ENCODE peak calls at places on chromosome 20, in nine cellular contexts. One of them, this sample, is unnamed.

GRCh38 chr20:54459279-54459678 is 16.1 kb upstream of the DOK5 start:
- DNase-seq in mesendoderm: no peak
- DNase-seq in HepG2: no peak
- DNase-seq in RWPE1: no peak
- DNase-seq in GM23338: no peak
- DNase-seq in astrocyte: no peak
- DNase-seq in neuronal stem cell: no peak
- DNase-seq in heart right ventricle: no peak
- DNase-seq in spleen: no peak
- DNase-seq in this sample: no peak

GRCh38 chr20:6604179-6604578 is 163.3 kb upstream of the BMP2 start:
- DNase-seq in mesendoderm: no peak
- DNase-seq in HepG2: no peak
- DNase-seq in RWPE1: no peak
- DNase-seq in GM23338: no peak
- DNase-seq in astrocyte: no peak
- DNase-seq in neuronal stem cell: no peak
- DNase-seq in heart right ventricle: no peak
- DNase-seq in spleen: no peak
- DNase-seq in this sample: no peak

GRCh38 chr20:36777152-36777551 is 3.6 kb upstream of the DSN1 start:
- DNase-seq in mesendoderm: no peak
- DNase-seq in HepG2: no peak
- DNase-seq in RWPE1: no peak
- DNase-seq in GM23338: no peak
- DNase-seq in astrocyte: no peak
- DNase-seq in neuronal stem cell: no peak
- DNase-seq in heart right ventricle: no peak
- DNase-seq in spleen: peak; percentile 40
- DNase-seq in this sample: no peak

GRCh38 chr20:44166477-44166876 is 20.5 kb downstream of the JPH2 start:
- DNase-seq in mesendoderm: peak; percentile 50
- DNase-seq in HepG2: no peak
- DNase-seq in RWPE1: no peak
- DNase-seq in GM23338: no peak
- DNase-seq in astrocyte: peak; percentile 65
- DNase-seq in neuronal stem cell: no peak
- DNase-seq in heart right ventricle: no peak
- DNase-seq in spleen: no peak
- DNase-seq in this sample: no peak

GRCh38 chr20:59783020-59784010 is 150.1 kb downstream of the SYCP2 start:
- DNase-seq in mesendoderm: peak; percentile 84
- DNase-seq in HepG2: peak; percentile 55
- DNase-seq in RWPE1: peak; percentile 90
- DNase-seq in GM23338: peak; percentile 89
- DNase-seq in astrocyte: peak; percentile 0
- DNase-seq in neuronal stem cell: peak; percentile 77
- DNase-seq in heart right ventricle: peak; percentile 62
- DNase-seq in spleen: no peak
- DNase-seq in this sample: peak; percentile 42

GRCh38 chr20:51334609-51335008 is 207.9 kb downstream of the NFATC2 start:
- DNase-seq in mesendoderm: no peak
- DNase-seq in HepG2: no peak
- DNase-seq in RWPE1: no peak
- DNase-seq in GM23338: no peak
- DNase-seq in astrocyte: no peak
- DNase-seq in neuronal stem cell: no peak
- DNase-seq in heart right ventricle: no peak
- DNase-seq in spleen: peak; percentile 41
- DNase-seq in this sample: no peak

GRCh38 chr20:62694868-62695267 is 13.8 kb upstream of the NTSR1 start:
- DNase-seq in mesendoderm: no peak
- DNase-seq in HepG2: no peak
- DNase-seq in RWPE1: no peak
- DNase-seq in GM23338: no peak
- DNase-seq in astrocyte: no peak
- DNase-seq in neuronal stem cell: no peak
- DNase-seq in heart right ventricle: no peak
- DNase-seq in spleen: no peak
- DNase-seq in this sample: no peak

GRCh38 chr20:49768204-49769124 is 44.2 kb upstream of the SLC9A8 start:
- DNase-seq in mesendoderm: peak; percentile 79
- DNase-seq in HepG2: peak; percentile 100
- DNase-seq in RWPE1: peak; percentile 95
- DNase-seq in GM23338: peak; percentile 95
- DNase-seq in astrocyte: peak; percentile 90
- DNase-seq in neuronal stem cell: no peak
- DNase-seq in heart right ventricle: no peak
- DNase-seq in spleen: no peak
- DNase-seq in this sample: peak; percentile 59

GRCh38 chr20:51862796-51863195 is 60.5 kb upstream of the SALL4 start:
- DNase-seq in mesendoderm: no peak
- DNase-seq in HepG2: no peak
- DNase-seq in RWPE1: no peak
- DNase-seq in GM23338: no peak
- DNase-seq in astrocyte: peak; percentile 54
- DNase-seq in neuronal stem cell: no peak
- DNase-seq in heart right ventricle: no peak
- DNase-seq in spleen: no peak
- DNase-seq in this sample: peak; percentile 84

GRCh38 chr20:62066339-62066982 is 780 bp upstream of the TAF4 start:
- DNase-seq in mesendoderm: peak; percentile 87
- DNase-seq in HepG2: peak; percentile 73
- DNase-seq in RWPE1: peak; percentile 66
- DNase-seq in GM23338: peak; percentile 87
- DNase-seq in astrocyte: peak; percentile 25
- DNase-seq in neuronal stem cell: peak; percentile 71
- DNase-seq in heart right ventricle: peak; percentile 58
- DNase-seq in spleen: peak; percentile 91
- DNase-seq in this sample: no peak

GRCh38 chr20:6434131-6434530 is 311.3 kb upstream of the FERMT1 start:
- DNase-seq in mesendoderm: no peak
- DNase-seq in HepG2: no peak
- DNase-seq in RWPE1: no peak
- DNase-seq in GM23338: no peak
- DNase-seq in astrocyte: no peak
- DNase-seq in neuronal stem cell: no peak
- DNase-seq in heart right ventricle: no peak
- DNase-seq in spleen: no peak
- DNase-seq in this sample: no peak

GRCh38 chr20:31661625-31662371 is 24.1 kb downstream of the COX4I2 start:
- DNase-seq in mesendoderm: peak; percentile 89
- DNase-seq in HepG2: peak; percentile 76
- DNase-seq in RWPE1: peak; percentile 89
- DNase-seq in GM23338: peak; percentile 96
- DNase-seq in astrocyte: peak; percentile 44
- DNase-seq in neuronal stem cell: peak; percentile 63
- DNase-seq in heart right ventricle: peak; percentile 87
- DNase-seq in spleen: peak; percentile 95
- DNase-seq in this sample: peak; percentile 55

GRCh38 chr20:17558154-17558940 is 11.5 kb upstream of the DSTN start:
- DNase-seq in mesendoderm: peak; percentile 89
- DNase-seq in HepG2: peak; percentile 83
- DNase-seq in RWPE1: peak; percentile 86
- DNase-seq in GM23338: peak; percentile 60
- DNase-seq in astrocyte: peak; percentile 95
- DNase-seq in neuronal stem cell: no peak
- DNase-seq in heart right ventricle: no peak
- DNase-seq in spleen: no peak
- DNase-seq in this sample: peak; percentile 87

GRCh38 chr20:32610897-32611218 is 25.7 kb upstream of the NOL4L start:
- DNase-seq in mesendoderm: no peak
- DNase-seq in HepG2: no peak
- DNase-seq in RWPE1: no peak
- DNase-seq in GM23338: no peak
- DNase-seq in astrocyte: no peak
- DNase-seq in neuronal stem cell: no peak
- DNase-seq in heart right ventricle: no peak
- DNase-seq in spleen: no peak
- DNase-seq in this sample: no peak

GRCh38 chr20:3172126-3172932 is 1.0 kb downstream of the LZTS3 start:
- DNase-seq in mesendoderm: no peak
- DNase-seq in HepG2: no peak
- DNase-seq in RWPE1: no peak
- DNase-seq in GM23338: no peak
- DNase-seq in astrocyte: no peak
- DNase-seq in neuronal stem cell: no peak
- DNase-seq in heart right ventricle: no peak
- DNase-seq in spleen: no peak
- DNase-seq in this sample: no peak

GRCh38 chr20:48986899-48987298 is 59.2 kb upstream of the CSE1L start:
- DNase-seq in mesendoderm: no peak
- DNase-seq in HepG2: peak; percentile 49
- DNase-seq in RWPE1: peak; percentile 43
- DNase-seq in GM23338: no peak
- DNase-seq in astrocyte: no peak
- DNase-seq in neuronal stem cell: no peak
- DNase-seq in heart right ventricle: no peak
- DNase-seq in spleen: no peak
- DNase-seq in this sample: no peak

GRCh38 chr20:48921883-48922867 is 664 bp downstream of the ARFGEF2 start:
- DNase-seq in mesendoderm: peak; percentile 77
- DNase-seq in HepG2: peak; percentile 67
- DNase-seq in RWPE1: peak; percentile 83
- DNase-seq in GM23338: peak; percentile 74
- DNase-seq in astrocyte: peak; percentile 26
- DNase-seq in neuronal stem cell: no peak
- DNase-seq in heart right ventricle: peak; percentile 62
- DNase-seq in spleen: peak; percentile 92
- DNase-seq in this sample: no peak

GRCh38 chr20:6780414-6780813 is 12.9 kb downstream of the BMP2 start:
- DNase-seq in mesendoderm: no peak
- DNase-seq in HepG2: no peak
- DNase-seq in RWPE1: no peak
- DNase-seq in GM23338: no peak
- DNase-seq in astrocyte: no peak
- DNase-seq in neuronal stem cell: no peak
- DNase-seq in heart right ventricle: no peak
- DNase-seq in spleen: no peak
- DNase-seq in this sample: no peak

GRCh38 chr20:17066955-17067354 is 159.9 kb upstream of the PCSK2 start:
- DNase-seq in mesendoderm: peak; percentile 87
- DNase-seq in HepG2: no peak
- DNase-seq in RWPE1: no peak
- DNase-seq in GM23338: peak; percentile 32
- DNase-seq in astrocyte: no peak
- DNase-seq in neuronal stem cell: no peak
- DNase-seq in heart right ventricle: no peak
- DNase-seq in spleen: no peak
- DNase-seq in this sample: no peak

GRCh38 chr20:34705008-34705382 is 851 bp downstream of the TP53INP2 start:
- DNase-seq in mesendoderm: no peak
- DNase-seq in HepG2: no peak
- DNase-seq in RWPE1: no peak
- DNase-seq in GM23338: no peak
- DNase-seq in astrocyte: no peak
- DNase-seq in neuronal stem cell: no peak
- DNase-seq in heart right ventricle: no peak
- DNase-seq in spleen: no peak
- DNase-seq in this sample: peak; percentile 26
- H3K27ac ChIP-seq in mesendoderm: no peak overlapping the region
- H3K27ac ChIP-seq in HepG2: peak overlapping the region; percentile 92
- H3K27ac ChIP-seq in RWPE1: peak overlapping the region; percentile 89
- H3K27ac ChIP-seq in GM23338: peak overlapping the region; percentile 40
- H3K27ac ChIP-seq in astrocyte: peak overlapping the region; percentile 85
- H3K27ac ChIP-seq in neuronal stem cell: no peak overlapping the region
- H3K27ac ChIP-seq in heart right ventricle: peak overlapping the region; percentile 99
- H3K27ac ChIP-seq in spleen: peak overlapping the region; percentile 97
- H3K27ac ChIP-seq in this sample: peak overlapping the region; percentile 98

DNA sequence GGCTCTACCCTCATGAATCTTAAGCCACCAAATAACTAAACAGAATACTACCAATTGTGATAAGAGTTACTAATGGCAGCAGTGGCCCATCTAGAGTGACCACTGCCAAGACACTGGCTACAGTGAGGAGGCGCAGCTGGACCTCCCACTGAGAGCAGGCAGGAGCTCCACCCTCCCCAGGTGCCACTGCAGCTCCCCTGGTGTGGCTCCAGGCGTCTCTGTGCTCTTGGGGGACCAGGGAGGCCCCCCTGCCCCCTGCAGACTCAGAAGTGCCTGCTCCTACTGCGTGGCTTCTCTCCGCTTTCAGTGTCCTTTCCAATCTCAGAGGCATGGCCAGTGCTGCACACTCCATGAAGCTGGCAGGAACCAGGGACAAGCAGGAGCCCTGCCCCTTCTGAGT is 23.4 kb downstream of the MC3R start:
- DNase-seq in mesendoderm: no peak
- DNase-seq in HepG2: no peak
- DNase-seq in RWPE1: no peak
- DNase-seq in GM23338: no peak
- DNase-seq in astrocyte: no peak
- DNase-seq in neuronal stem cell: no peak
- DNase-seq in heart right ventricle: no peak
- DNase-seq in spleen: no peak
- DNase-seq in this sample: no peak
- H3K27ac ChIP-seq in mesendoderm: no peak overlapping the region
- H3K27ac ChIP-seq in HepG2: no peak overlapping the region
- H3K27ac ChIP-seq in RWPE1: no peak overlapping the region
- H3K27ac ChIP-seq in GM23338: no peak overlapping the region
- H3K27ac ChIP-seq in astrocyte: no peak overlapping the region
- H3K27ac ChIP-seq in neuronal stem cell: no peak overlapping the region
- H3K27ac ChIP-seq in heart right ventricle: no peak overlapping the region
- H3K27ac ChIP-seq in spleen: no peak overlapping the region
- H3K27ac ChIP-seq in this sample: no peak overlapping the region

GRCh38 chr20:57711826-57712225 is 2.0 kb upstream of the PMEPA1 start:
- DNase-seq in mesendoderm: peak; percentile 86
- DNase-seq in HepG2: no peak
- DNase-seq in RWPE1: no peak
- DNase-seq in GM23338: no peak
- DNase-seq in astrocyte: no peak
- DNase-seq in neuronal stem cell: no peak
- DNase-seq in heart right ventricle: no peak
- DNase-seq in spleen: no peak
- DNase-seq in this sample: no peak
- H3K27ac ChIP-seq in mesendoderm: peak overlapping the region; percentile 90
- H3K27ac ChIP-seq in HepG2: no peak overlapping the region
- H3K27ac ChIP-seq in RWPE1: peak overlapping the region; percentile 96
- H3K27ac ChIP-seq in GM23338: no peak overlapping the region
- H3K27ac ChIP-seq in astrocyte: no peak overlapping the region
- H3K27ac ChIP-seq in neuronal stem cell: no peak overlapping the region
- H3K27ac ChIP-seq in heart right ventricle: no peak overlapping the region
- H3K27ac ChIP-seq in spleen: no peak overlapping the region
- H3K27ac ChIP-seq in this sample: no peak overlapping the region

DNA sequence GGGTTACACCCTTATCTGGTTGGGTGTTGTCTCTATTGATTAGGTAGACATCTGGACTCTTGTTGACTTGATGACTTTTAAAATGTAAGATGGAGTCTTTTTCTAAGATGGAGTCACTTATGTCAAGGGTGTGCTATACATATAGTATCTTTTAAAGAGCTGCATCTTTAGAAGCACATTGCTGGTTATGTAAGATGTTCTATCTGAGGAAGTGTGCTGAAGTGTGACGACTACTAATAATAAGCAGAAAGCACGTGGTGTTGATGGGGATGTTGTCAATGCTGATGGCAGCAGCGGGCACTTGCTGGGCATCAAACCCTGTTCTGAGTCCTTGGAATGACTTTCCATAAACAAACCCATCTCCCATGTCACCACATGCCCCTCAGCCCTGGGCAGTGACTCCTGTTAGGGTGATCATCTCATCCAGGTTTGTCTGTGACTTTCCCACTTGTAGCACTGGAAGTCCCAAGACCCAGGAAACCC is 229.6 kb downstream of the EYA2 start:
- DNase-seq in mesendoderm: no peak
- DNase-seq in HepG2: no peak
- DNase-seq in RWPE1: peak; percentile 47
- DNase-seq in GM23338: no peak
- DNase-seq in astrocyte: peak; percentile 40
- DNase-seq in neuronal stem cell: no peak
- DNase-seq in heart right ventricle: no peak
- DNase-seq in spleen: no peak
- DNase-seq in this sample: no peak
- H3K27ac ChIP-seq in mesendoderm: no peak overlapping the region
- H3K27ac ChIP-seq in HepG2: no peak overlapping the region
- H3K27ac ChIP-seq in RWPE1: peak overlapping the region; percentile 98
- H3K27ac ChIP-seq in GM23338: no peak overlapping the region
- H3K27ac ChIP-seq in astrocyte: peak overlapping the region; percentile 94
- H3K27ac ChIP-seq in neuronal stem cell: no peak overlapping the region
- H3K27ac ChIP-seq in heart right ventricle: peak overlapping the region; percentile 52
- H3K27ac ChIP-seq in spleen: peak overlapping the region; percentile 87
- H3K27ac ChIP-seq in this sample: peak overlapping the region; percentile 70